ENCODE peak calls at places on chromosome 18, in eight cellular contexts. One of them, this sample, is unnamed.

GRCh38 chr18:67783215-67783946 is 266.9 kb upstream of the DSEL start:
- DNase-seq in stimulated activated CD8-positive, alpha-beta memory T cell treated with anti-CD3 and anti-CD28 coated beads, Interleukin-7, amount 100 ng/mL, for 4 hours: no peak
- DNase-seq in WERI-Rb-1: no peak
- DNase-seq in T-helper 9 cell: no peak
- DNase-seq in prostate gland: no peak
- DNase-seq in breast epithelium: no peak
- DNase-seq in posterior cingulate gyrus: no peak
- DNase-seq in hepatocyte: no peak
- DNase-seq in this sample: no peak

GRCh38 chr18:49880656-49881055 is 67.3 kb upstream of the ACAA2 start:
- DNase-seq in stimulated activated CD8-positive, alpha-beta memory T cell treated with anti-CD3 and anti-CD28 coated beads, Interleukin-7, amount 100 ng/mL, for 4 hours: no peak
- DNase-seq in WERI-Rb-1: no peak
- DNase-seq in T-helper 9 cell: no peak
- DNase-seq in prostate gland: no peak
- DNase-seq in breast epithelium: no peak
- DNase-seq in posterior cingulate gyrus: no peak
- DNase-seq in hepatocyte: no peak
- DNase-seq in this sample: no peak

GRCh38 chr18:13565228-13565627 is 161.1 kb downstream of the FAM210A start:
- DNase-seq in stimulated activated CD8-positive, alpha-beta memory T cell treated with anti-CD3 and anti-CD28 coated beads, Interleukin-7, amount 100 ng/mL, for 4 hours: no peak
- DNase-seq in WERI-Rb-1: no peak
- DNase-seq in T-helper 9 cell: no peak
- DNase-seq in prostate gland: no peak
- DNase-seq in breast epithelium: no peak
- DNase-seq in posterior cingulate gyrus: peak; percentile 87
- DNase-seq in hepatocyte: no peak
- DNase-seq in this sample: no peak

GRCh38 chr18:58363767-58364540 is 264.9 kb downstream of the ALPK2 start:
- DNase-seq in stimulated activated CD8-positive, alpha-beta memory T cell treated with anti-CD3 and anti-CD28 coated beads, Interleukin-7, amount 100 ng/mL, for 4 hours: no peak
- DNase-seq in WERI-Rb-1: no peak
- DNase-seq in T-helper 9 cell: no peak
- DNase-seq in prostate gland: no peak
- DNase-seq in breast epithelium: no peak
- DNase-seq in posterior cingulate gyrus: no peak
- DNase-seq in hepatocyte: no peak
- DNase-seq in this sample: no peak

GRCh38 chr18:62435435-62436031 is 87.3 kb upstream of the ZCCHC2 start:
- DNase-seq in stimulated activated CD8-positive, alpha-beta memory T cell treated with anti-CD3 and anti-CD28 coated beads, Interleukin-7, amount 100 ng/mL, for 4 hours: no peak
- DNase-seq in WERI-Rb-1: no peak
- DNase-seq in T-helper 9 cell: no peak
- DNase-seq in prostate gland: no peak
- DNase-seq in breast epithelium: no peak
- DNase-seq in posterior cingulate gyrus: no peak
- DNase-seq in hepatocyte: no peak
- DNase-seq in this sample: no peak

GRCh38 chr18:40935423-40935822 is 1019.6 kb upstream of the PIK3C3 start:
- DNase-seq in stimulated activated CD8-positive, alpha-beta memory T cell treated with anti-CD3 and anti-CD28 coated beads, Interleukin-7, amount 100 ng/mL, for 4 hours: no peak
- DNase-seq in WERI-Rb-1: no peak
- DNase-seq in T-helper 9 cell: no peak
- DNase-seq in prostate gland: no peak
- DNase-seq in breast epithelium: no peak
- DNase-seq in posterior cingulate gyrus: no peak
- DNase-seq in hepatocyte: peak; percentile 44
- DNase-seq in this sample: no peak

GRCh38 chr18:47775961-47776360 is 154.5 kb downstream of the SMAD2 start:
- DNase-seq in stimulated activated CD8-positive, alpha-beta memory T cell treated with anti-CD3 and anti-CD28 coated beads, Interleukin-7, amount 100 ng/mL, for 4 hours: no peak
- DNase-seq in WERI-Rb-1: no peak
- DNase-seq in T-helper 9 cell: no peak
- DNase-seq in prostate gland: no peak
- DNase-seq in breast epithelium: no peak
- DNase-seq in posterior cingulate gyrus: peak; percentile 18
- DNase-seq in hepatocyte: no peak
- DNase-seq in this sample: no peak

GRCh38 chr18:3044931-3045698 is 32.2 kb upstream of the LPIN2 start:
- DNase-seq in stimulated activated CD8-positive, alpha-beta memory T cell treated with anti-CD3 and anti-CD28 coated beads, Interleukin-7, amount 100 ng/mL, for 4 hours: no peak
- DNase-seq in WERI-Rb-1: no peak
- DNase-seq in T-helper 9 cell: no peak
- DNase-seq in prostate gland: peak; percentile 53
- DNase-seq in breast epithelium: peak; percentile 58
- DNase-seq in posterior cingulate gyrus: peak; percentile 30
- DNase-seq in hepatocyte: peak; percentile 63
- DNase-seq in this sample: peak; percentile 78

GRCh38 chr18:7856733-7857132 is 289.6 kb downstream of the PTPRM start:
- DNase-seq in stimulated activated CD8-positive, alpha-beta memory T cell treated with anti-CD3 and anti-CD28 coated beads, Interleukin-7, amount 100 ng/mL, for 4 hours: no peak
- DNase-seq in WERI-Rb-1: no peak
- DNase-seq in T-helper 9 cell: no peak
- DNase-seq in prostate gland: no peak
- DNase-seq in breast epithelium: no peak
- DNase-seq in posterior cingulate gyrus: no peak
- DNase-seq in hepatocyte: peak; percentile 19
- DNase-seq in this sample: no peak

GRCh38 chr18:23568739-23569138 is 17.6 kb downstream of the NPC1 start:
- DNase-seq in stimulated activated CD8-positive, alpha-beta memory T cell treated with anti-CD3 and anti-CD28 coated beads, Interleukin-7, amount 100 ng/mL, for 4 hours: no peak
- DNase-seq in WERI-Rb-1: no peak
- DNase-seq in T-helper 9 cell: no peak
- DNase-seq in prostate gland: no peak
- DNase-seq in breast epithelium: no peak
- DNase-seq in posterior cingulate gyrus: no peak
- DNase-seq in hepatocyte: no peak
- DNase-seq in this sample: no peak

GRCh38 chr18:48918156-48918555 is 32.6 kb downstream of the SMAD7 start:
- DNase-seq in stimulated activated CD8-positive, alpha-beta memory T cell treated with anti-CD3 and anti-CD28 coated beads, Interleukin-7, amount 100 ng/mL, for 4 hours: no peak
- DNase-seq in WERI-Rb-1: no peak
- DNase-seq in T-helper 9 cell: no peak
- DNase-seq in prostate gland: no peak
- DNase-seq in breast epithelium: no peak
- DNase-seq in posterior cingulate gyrus: no peak
- DNase-seq in hepatocyte: no peak
- DNase-seq in this sample: no peak

GRCh38 chr18:75297731-75298130 is 87.1 kb downstream of the TSHZ1 start:
- DNase-seq in stimulated activated CD8-positive, alpha-beta memory T cell treated with anti-CD3 and anti-CD28 coated beads, Interleukin-7, amount 100 ng/mL, for 4 hours: no peak
- DNase-seq in WERI-Rb-1: no peak
- DNase-seq in T-helper 9 cell: no peak
- DNase-seq in prostate gland: no peak
- DNase-seq in breast epithelium: no peak
- DNase-seq in posterior cingulate gyrus: no peak
- DNase-seq in hepatocyte: no peak
- DNase-seq in this sample: no peak

GRCh38 chr18:28267276-28267675 is 90.3 kb upstream of the CDH2 start:
- DNase-seq in stimulated activated CD8-positive, alpha-beta memory T cell treated with anti-CD3 and anti-CD28 coated beads, Interleukin-7, amount 100 ng/mL, for 4 hours: no peak
- DNase-seq in WERI-Rb-1: no peak
- DNase-seq in T-helper 9 cell: no peak
- DNase-seq in prostate gland: no peak
- DNase-seq in breast epithelium: no peak
- DNase-seq in posterior cingulate gyrus: no peak
- DNase-seq in hepatocyte: no peak
- DNase-seq in this sample: no peak

GRCh38 chr18:77305676-77306075 is 56.0 kb downstream of the GALR1 start:
- DNase-seq in stimulated activated CD8-positive, alpha-beta memory T cell treated with anti-CD3 and anti-CD28 coated beads, Interleukin-7, amount 100 ng/mL, for 4 hours: no peak
- DNase-seq in WERI-Rb-1: no peak
- DNase-seq in T-helper 9 cell: no peak
- DNase-seq in prostate gland: no peak
- DNase-seq in breast epithelium: no peak
- DNase-seq in posterior cingulate gyrus: no peak
- DNase-seq in hepatocyte: no peak
- DNase-seq in this sample: no peak

GRCh38 chr18:38940863-38941531 is 1375.4 kb upstream of the CELF4 start:
- DNase-seq in stimulated activated CD8-positive, alpha-beta memory T cell treated with anti-CD3 and anti-CD28 coated beads, Interleukin-7, amount 100 ng/mL, for 4 hours: peak; percentile 44
- DNase-seq in WERI-Rb-1: no peak
- DNase-seq in T-helper 9 cell: peak; percentile 33
- DNase-seq in prostate gland: no peak
- DNase-seq in breast epithelium: no peak
- DNase-seq in posterior cingulate gyrus: no peak
- DNase-seq in hepatocyte: peak; percentile 69
- DNase-seq in this sample: peak; percentile 75

GRCh38 chr18:58013241-58014211 is 30.5 kb upstream of the NEDD4L start:
- DNase-seq in stimulated activated CD8-positive, alpha-beta memory T cell treated with anti-CD3 and anti-CD28 coated beads, Interleukin-7, amount 100 ng/mL, for 4 hours: no peak
- DNase-seq in WERI-Rb-1: no peak
- DNase-seq in T-helper 9 cell: no peak
- DNase-seq in prostate gland: no peak
- DNase-seq in breast epithelium: no peak
- DNase-seq in posterior cingulate gyrus: no peak
- DNase-seq in hepatocyte: peak; percentile 49
- DNase-seq in this sample: peak; percentile 49

GRCh38 chr18:13136689-13137040 is 81.9 kb upstream of the LDLRAD4 start:
- DNase-seq in stimulated activated CD8-positive, alpha-beta memory T cell treated with anti-CD3 and anti-CD28 coated beads, Interleukin-7, amount 100 ng/mL, for 4 hours: no peak
- DNase-seq in WERI-Rb-1: no peak
- DNase-seq in T-helper 9 cell: no peak
- DNase-seq in prostate gland: no peak
- DNase-seq in breast epithelium: no peak
- DNase-seq in posterior cingulate gyrus: no peak
- DNase-seq in hepatocyte: no peak
- DNase-seq in this sample: peak; percentile 27

This sample was measured in Calu3.